ENCODE peak calls at places on chromosomes 11 and 22, in seven cellular contexts. K, Q, X, S, B, C and M are unnamed samples.

GRCh38 chr22:23216331-23217170 is 36.2 kb downstream of the BCR start:
- DNase-seq in K (no peak), Q (no peak), X (no peak), S (no peak), B (no peak), C (no peak), M (no peak)

GRCh38 chr11:56783448-56784041 is 35.0 kb upstream of the OR9G4 start:
- DNase-seq in K (peak; percentile 0), Q (no peak), X (peak; percentile 2), S (no peak), B (peak; percentile 17), C (no peak), M (peak; percentile 15)

GRCh38 chr11:57231539-57232253 is 5.4 kb downstream of the APLNR start:
- DNase-seq in K (no peak), Q (no peak), X (no peak), S (no peak), B (no peak), C (no peak), M (no peak)

GRCh38 chr11:32116668-32117067 is 25.8 kb downstream of the RCN1 start:
- DNase-seq in K (no peak), Q (no peak), X (no peak), S (no peak), B (no peak), C (no peak), M (no peak)

GRCh38 chr11:27209562-27210005 is 153.4 kb downstream of the CCDC34 start:
- DNase-seq in K (no peak), Q (peak; percentile 41), X (no peak), S (peak; percentile 48), B (peak; percentile 81), C (peak; percentile 78), M (peak; percentile 70)

GRCh38 chr11:118628432-118628831 is 21.0 kb downstream of the PHLDB1 start:
- DNase-seq in K (no peak), Q (peak; percentile 77), X (no peak), S (peak; percentile 68), B (no peak), C (no peak), M (no peak)

GRCh38 chr11:93579187-93579773 is 36.1 kb upstream of the SMCO4 start:
- DNase-seq in K (no peak), Q (no peak), X (no peak), S (no peak), B (no peak), C (no peak), M (no peak)

GRCh38 chr22:28155808-28156207 is 236.8 kb upstream of the PITPNB start:
- DNase-seq in K (no peak), Q (no peak), X (no peak), S (no peak), B (no peak), C (no peak), M (no peak)

GRCh38 chr11:7597620-7598019 is 75.7 kb downstream of the CYB5R2 start:
- DNase-seq in K (no peak), Q (no peak), X (no peak), S (no peak), B (peak; percentile 86), C (no peak), M (no peak)

GRCh38 chr22:19325296-19325950 is 33.9 kb upstream of the CLTCL1 start:
- DNase-seq in K (no peak), Q (no peak), X (no peak), S (no peak), B (no peak), C (no peak), M (peak; percentile 82)

GRCh38 chr11:117621226-117621625 is 175.8 kb downstream of the DSCAML1 start:
- DNase-seq in K (no peak), Q (no peak), X (no peak), S (no peak), B (peak; percentile 6), C (no peak), M (no peak)

GRCh38 chr22:22748297-22748743 is 103.9 kb downstream of the GGTLC2 start:
- DNase-seq in K (peak; percentile 8), Q (no peak), X (peak; percentile 49), S (no peak), B (peak; percentile 68), C (no peak), M (peak; percentile 64)

GRCh38 chr11:44574620-44575287 is 9.3 kb downstream of the CD82 start:
- DNase-seq in K (peak; percentile 84), Q (no peak), X (peak; percentile 23), S (no peak), B (peak; percentile 27), C (no peak), M (peak; percentile 87)